ENCODE peak calls at places on chromosomes 6 and 20, in eight cellular contexts. O is iPS DF 6.9; U is dermis blood vessel endothelial cell; R is neuronal stem cell; F is fibroblast of mammary gland; Q is A172; C is CD4-positive, alpha-beta T cell; Z is HL-60. M is an unnamed sample.

GRCh38 chr6:142760152-142760551 is 184.8 kb downstream of the HIVEP2 start:
- DNase-seq in O (no peak), U (no peak), R (no peak), F (peak), Q (peak), C (no peak), Z (no peak), M (peak)

GRCh38 chr20:42611423-42611822 is 578.3 kb downstream of the PTPRT start:
- DNase-seq in O (no peak), U (no peak), R (no peak), F (no peak), Q (no peak), C (no peak), Z (no peak), M (no peak)

GRCh38 chr6:69456086-69456485 is 340.7 kb downstream of the LMBRD1 start:
- DNase-seq in O (no peak), U (no peak), R (no peak), F (no peak), Q (no peak), C (no peak), Z (no peak), M (no peak)

GRCh38 chr6:39861663-39862062 is 69.5 kb downstream of the DAAM2 start:
- DNase-seq in O (no peak), U (no peak), R (no peak), F (no peak), Q (no peak), C (no peak), Z (no peak), M (no peak)

GRCh38 chr20:58559368-58559729 is 44.1 kb upstream of the APCDD1L start:
- DNase-seq in O (no peak), U (no peak), R (no peak), F (no peak), Q (no peak), C (no peak), Z (no peak), M (no peak)

GRCh38 chr6:48736486-48737206 is 625.6 kb upstream of the PTCHD4 start:
- DNase-seq in O (no peak), U (no peak), R (no peak), F (peak), Q (no peak), C (no peak), Z (no peak), M (peak)

GRCh38 chr6:140051521-140052455 is 677.3 kb upstream of the CITED2 start:
- DNase-seq in O (no peak), U (peak), R (no peak), F (peak), Q (peak), C (no peak), Z (no peak), M (peak)

GRCh38 chr6:73394577-73395354 is at the start of gene DDX43:
- DNase-seq in O (no peak), U (peak), R (no peak), F (peak), Q (no peak), C (peak), Z (peak), M (peak)

GRCh38 chr20:33767100-33767499 is 35.3 kb downstream of the ZNF341 start:
- DNase-seq in O (no peak), U (no peak), R (no peak), F (no peak), Q (no peak), C (no peak), Z (no peak), M (no peak)

GRCh38 chr6:104256547-104257144 is 603.1 kb downstream of the HACE1 start:
- DNase-seq in O (no peak), U (no peak), R (no peak), F (no peak), Q (no peak), C (no peak), Z (no peak), M (no peak)

GRCh38 chr6:112595201-112595600 is 248.1 kb downstream of the RFPL4B start:
- DNase-seq in O (no peak), U (no peak), R (no peak), F (no peak), Q (no peak), C (no peak), Z (no peak), M (no peak)

GRCh38 chr6:159013229-159013628 is 13.2 kb upstream of the RSPH3 start:
- DNase-seq in O (no peak), U (no peak), R (no peak), F (peak), Q (no peak), C (no peak), Z (no peak), M (no peak)

GRCh38 chr6:145904878-145905277 is 59.3 kb downstream of the SHPRH start:
- DNase-seq in O (no peak), U (no peak), R (no peak), F (no peak), Q (no peak), C (no peak), Z (peak), M (no peak)

GRCh38 chr6:102015431-102015830 is 621.9 kb downstream of the GRIK2 start:
- DNase-seq in O (no peak), U (no peak), R (no peak), F (no peak), Q (no peak), C (no peak), Z (no peak), M (no peak)

GRCh38 chr6:112477125-112477524 is 130.0 kb downstream of the RFPL4B start:
- DNase-seq in O (no peak), U (no peak), R (no peak), F (no peak), Q (no peak), C (no peak), Z (no peak), M (no peak)

GRCh38 chr6:117498159-117498558 is 15.7 kb downstream of the DCBLD1 start:
- DNase-seq in O (no peak), U (peak), R (no peak), F (peak), Q (peak), C (no peak), Z (no peak), M (peak)

GRCh38 chr6:26571592-26572296 is 25.0 kb upstream of the ABT1 start:
- DNase-seq in O (no peak), U (peak), R (peak), F (peak), Q (peak), C (no peak), Z (peak), M (peak)

GRCh38 chr6:3575701-3576100 is 118.9 kb upstream of the SLC22A23 start:
- DNase-seq in O (peak), U (no peak), R (no peak), F (no peak), Q (no peak), C (no peak), Z (no peak), M (no peak)

GRCh38 chr6:163415176-163415619 is 680 bp downstream of the QKI start:
- DNase-seq in O (no peak), U (no peak), R (peak), F (no peak), Q (no peak), C (peak), Z (peak), M (no peak)

GRCh38 chr6:158793432-158793831 is 25.7 kb downstream of the EZR start:
- DNase-seq in O (no peak), U (peak), R (no peak), F (peak), Q (peak), C (no peak), Z (peak), M (peak)

GRCh38 chr20:35174458-35175216 is 2.8 kb downstream of the PROCR start:
- DNase-seq in O (no peak), U (peak), R (no peak), F (no peak), Q (no peak), C (no peak), Z (no peak), M (no peak)

GRCh38 chr6:17432356-17432755 is 39.0 kb downstream of the CAP2 start:
- DNase-seq in O (no peak), U (no peak), R (no peak), F (peak), Q (no peak), C (no peak), Z (no peak), M (peak)

GRCh38 chr20:703010-703409 is 27.4 kb upstream of the SCRT2 start:
- DNase-seq in O (no peak), U (no peak), R (no peak), F (no peak), Q (no peak), C (no peak), Z (no peak), M (no peak)

GRCh38 chr6:137681445-137682009 is 185.5 kb upstream of the TNFAIP3 start:
- DNase-seq in O (no peak), U (no peak), R (no peak), F (no peak), Q (no peak), C (no peak), Z (no peak), M (no peak)

GRCh38 chr6:30740993-30741784 is 1.3 kb downstream of the FLOT1 start:
- DNase-seq in O (no peak), U (no peak), R (no peak), F (no peak), Q (no peak), C (no peak), Z (peak), M (peak)

GRCh38 chr6:151847064-151847463 is 39.6 kb downstream of the ESR1 start:
- DNase-seq in O (peak), U (peak), R (peak), F (peak), Q (peak), C (no peak), Z (no peak), M (peak)

GRCh38 chr6:130132286-130132701 is 90.5 kb downstream of the SAMD3 start:
- DNase-seq in O (no peak), U (no peak), R (no peak), F (no peak), Q (no peak), C (peak), Z (no peak), M (no peak)

GRCh38 chr6:122673345-122673961 is 63.2 kb downstream of the PKIB start:
- DNase-seq in O (no peak), U (no peak), R (no peak), F (no peak), Q (no peak), C (no peak), Z (no peak), M (no peak)

GRCh38 chr6:4853349-4853748 is 77.1 kb downstream of the CDYL start:
- DNase-seq in O (no peak), U (no peak), R (no peak), F (no peak), Q (no peak), C (no peak), Z (no peak), M (no peak)

GRCh38 chr6:127972815-127973214 is 72.0 kb upstream of the THEMIS start:
- DNase-seq in O (no peak), U (no peak), R (no peak), F (no peak), Q (no peak), C (no peak), Z (no peak), M (no peak)

GRCh38 chr6:52603000-52603795 is 26.3 kb upstream of the TRAM2 start:
- DNase-seq in O (no peak), U (peak), R (no peak), F (peak), Q (peak), C (no peak), Z (no peak), M (peak)

GRCh38 chr20:35478804-35479472 is 23.5 kb downstream of the CEP250 start:
- DNase-seq in O (peak), U (peak), R (no peak), F (no peak), Q (no peak), C (no peak), Z (peak), M (peak)

GRCh38 chr6:44432227-44432626 is 44.7 kb downstream of the CDC5L start:
- DNase-seq in O (no peak), U (no peak), R (no peak), F (no peak), Q (no peak), C (no peak), Z (no peak), M (no peak)

GRCh38 chr20:57470666-57471495 is 54.1 kb downstream of the CTCFL start:
- DNase-seq in O (no peak), U (no peak), R (no peak), F (no peak), Q (no peak), C (no peak), Z (no peak), M (no peak)

M was measured in cardiac fibroblast.